ENCODE peak calls at places on chromosomes 1 and 21, in nine cellular contexts. S is Peyer's patch, U is heart left ventricle, Z is breast epithelium, Q is HCT116, R is spleen, I is IMR-90, X is A549, N is K562. T is an unnamed sample.
A peak's percentile ranks its signal among the peaks of the same experiment; 100 is the strongest.

GRCh38 chr1:97920832-97921571 is at the start of gene DPYD:
- DNase-seq in S (peak; percentile 93), U (peak; percentile 89), Z (peak; percentile 83), Q (peak; percentile 65), R (peak; percentile 97), I (peak; percentile 85), X (peak; percentile 87), N (peak; percentile 76), T (peak; percentile 92)

GRCh38 chr1:8409107-8409506 is 91.2 kb downstream of the SLC45A1 start:
- DNase-seq in S (no peak), U (no peak), Z (no peak), Q (no peak), R (no peak), I (peak; percentile 81), X (peak; percentile 43), N (peak; percentile 40), T (no peak)

GRCh38 chr1:181090653-181091126 is 2.2 kb downstream of the IER5 start:
- DNase-seq in S (no peak), U (no peak), Z (no peak), Q (no peak), R (no peak), I (no peak), X (no peak), N (peak; percentile 49), T (no peak)

GRCh38 chr1:228373681-228374571 is 32.7 kb downstream of the TRIM11 start:
- DNase-seq in S (peak; percentile 41), U (no peak), Z (no peak), Q (no peak), R (peak; percentile 68), I (no peak), X (no peak), N (no peak), T (no peak)

GRCh38 chr1:32754282-32755097 is 51.9 kb upstream of the SYNC start:
- DNase-seq in S (no peak), U (no peak), Z (peak; percentile 81), Q (no peak), R (no peak), I (peak; percentile 42), X (no peak), N (peak; percentile 77), T (peak; percentile 75)

GRCh38 chr1:168114845-168115244 is 21.9 kb downstream of the GPR161 start:
- DNase-seq in S (no peak), U (no peak), Z (no peak), Q (no peak), R (no peak), I (no peak), X (no peak), N (no peak), T (no peak)

GRCh38 chr1:222911866-222912265 is 97.0 kb downstream of the DISP1 start:
- DNase-seq in S (no peak), U (no peak), Z (no peak), Q (no peak), R (no peak), I (peak; percentile 68), X (no peak), N (no peak), T (no peak)

GRCh38 chr1:169326644-169327316 is 40.8 kb downstream of the NME7 start:
- DNase-seq in S (no peak), U (no peak), Z (no peak), Q (no peak), R (no peak), I (peak; percentile 59), X (peak; percentile 23), N (no peak), T (no peak)

GRCh38 chr1:165650981-165651625 is 20.1 kb downstream of the MGST3 start:
- DNase-seq in S (no peak), U (no peak), Z (no peak), Q (no peak), R (no peak), I (peak; percentile 55), X (peak; percentile 34), N (no peak), T (no peak)

GRCh38 chr1:145751491-145752021 is 32.3 kb downstream of the CD160 start:
- DNase-seq in S (no peak), U (no peak), Z (no peak), Q (no peak), R (no peak), I (peak; percentile 97), X (no peak), N (no peak), T (no peak)

GRCh38 chr1:236639686-236640085 is 35.4 kb upstream of the HEATR1 start:
- DNase-seq in S (no peak), U (no peak), Z (no peak), Q (no peak), R (no peak), I (no peak), X (no peak), N (no peak), T (no peak)

GRCh38 chr1:29332204-29332603 is 95.9 kb downstream of the PTPRU start:
- DNase-seq in S (no peak), U (no peak), Z (no peak), Q (peak; percentile 26), R (peak; percentile 16), I (peak; percentile 21), X (peak; percentile 53), N (peak; percentile 65), T (no peak)

GRCh38 chr1:225119307-225119706 is 189.8 kb downstream of the DNAH14 start:
- DNase-seq in S (no peak), U (no peak), Z (no peak), Q (no peak), R (no peak), I (no peak), X (no peak), N (no peak), T (no peak)

GRCh38 chr1:30518186-30518585 is 205.2 kb downstream of the MATN1 start:
- DNase-seq in S (no peak), U (no peak), Z (no peak), Q (no peak), R (peak; percentile 12), I (no peak), X (no peak), N (no peak), T (peak; percentile 10)

GRCh38 chr21:45588086-45588825 is 46.0 kb upstream of the SLC19A1 start:
- DNase-seq in S (no peak), U (no peak), Z (peak; percentile 24), Q (no peak), R (peak; percentile 20), I (no peak), X (no peak), N (no peak), T (no peak)

DNA sequence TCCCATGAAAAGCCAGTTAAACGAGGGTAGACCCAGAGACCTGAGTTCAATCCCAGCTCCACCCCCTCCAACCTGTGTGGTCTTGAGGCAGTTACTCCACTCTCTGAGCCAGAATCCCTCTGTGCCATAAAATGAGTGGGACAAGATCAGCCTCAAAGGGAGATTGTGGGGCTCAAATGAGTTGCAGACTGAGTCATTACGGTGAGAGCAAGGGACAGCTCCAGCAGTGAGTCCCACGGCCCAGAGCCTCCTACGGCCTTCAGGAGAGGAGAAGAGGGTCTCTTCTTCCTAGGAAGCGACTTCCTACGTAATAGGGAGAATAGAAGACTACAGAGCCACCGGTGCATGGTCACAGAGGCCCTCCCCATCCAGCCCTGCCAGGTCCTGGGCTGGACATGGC is 6.7 kb upstream of the CAMK2N1 start:
- DNase-seq in S (no peak), U (no peak), Z (no peak), Q (no peak), R (no peak), I (no peak), X (no peak), N (no peak), T (no peak)
- H3K4me1 ChIP-seq in S (peaks cover 8% of the 10 kb centered on the region), U (peaks cover 12% of the 10 kb centered on the region), Z (no peaks in the 10 kb centered on the region), Q (peaks cover 52% of the 10 kb centered on the region), R (peaks cover 10% of the 10 kb centered on the region), I (peaks cover 19% of the 10 kb centered on the region), X (peaks cover 16% of the 10 kb centered on the region), N (no peaks in the 10 kb centered on the region), T (peaks cover 30% of the 10 kb centered on the region)

DNA sequence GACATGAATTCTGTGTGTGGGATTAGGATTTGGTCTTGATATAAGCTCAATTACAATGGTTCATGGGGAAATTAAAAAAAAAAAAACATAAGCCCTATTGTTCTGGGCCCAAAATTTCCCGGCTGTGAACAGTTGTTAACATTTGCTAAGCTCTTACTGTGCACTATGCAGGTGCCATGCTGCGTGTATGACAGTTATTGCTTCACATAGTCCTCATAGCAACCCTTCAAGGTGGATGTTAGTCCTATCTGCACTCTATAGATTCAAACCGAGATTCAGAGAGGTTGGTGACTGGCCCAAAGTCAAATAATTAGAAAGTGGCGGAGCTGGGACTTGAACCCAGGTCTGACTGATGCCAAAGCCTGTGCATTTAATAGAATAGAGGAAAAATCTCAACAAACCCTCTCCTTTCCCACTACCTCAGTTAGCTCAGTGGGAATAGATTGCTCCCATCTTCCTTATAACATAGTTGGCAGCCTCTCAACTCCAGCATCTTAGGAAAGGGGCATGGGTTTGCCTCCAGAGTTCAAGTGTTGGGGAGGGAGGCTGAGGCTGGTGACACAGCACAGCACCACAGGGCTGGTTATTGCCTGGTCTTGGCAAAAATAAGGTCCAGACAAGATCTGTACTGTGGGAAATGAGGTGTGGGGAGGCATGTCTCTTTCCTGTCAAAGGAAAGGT is 55.0 kb upstream of the GCLM start:
- DNase-seq in S (no peak), U (no peak), Z (no peak), Q (no peak), R (no peak), I (no peak), X (no peak), N (no peak), T (no peak)
- TF ChIP-seq POLR2A in S (no peak), U (no peak), Z (no peak), Q (no peak), R (no peak), I (no peak), X (no peak), N (no peak), T (no peak)

DNA sequence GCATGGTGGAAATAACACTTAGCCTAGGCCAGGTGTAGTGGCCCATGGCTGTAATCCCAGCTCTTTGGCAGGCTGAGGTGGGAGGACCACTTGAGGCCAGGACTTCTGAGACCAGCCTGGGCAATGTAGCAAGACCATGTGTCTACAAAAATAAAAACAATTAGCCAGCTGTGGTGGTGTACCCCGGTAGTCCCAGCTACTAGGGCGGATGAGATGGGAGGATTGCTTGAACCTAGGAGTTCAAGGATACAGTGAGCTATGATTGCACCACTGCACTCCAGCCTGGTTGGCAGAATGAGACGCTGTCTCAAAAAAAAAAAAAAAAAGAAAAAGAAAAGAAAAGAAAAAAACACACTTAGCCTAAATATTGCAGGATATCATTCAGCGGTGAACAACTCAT is 20.9 kb downstream of the AK4 start:
- DNase-seq in S (no peak), U (no peak), Z (no peak), Q (no peak), R (no peak), I (no peak), X (no peak), N (no peak), T (no peak)
- H3K4me1 ChIP-seq in S (no peaks in the 10 kb centered on the region), U (peaks cover 15% of the 10 kb centered on the region), Z (peaks cover 6% of the 10 kb centered on the region), Q (peaks cover 41% of the 10 kb centered on the region), R (no peaks in the 10 kb centered on the region), I (no peaks in the 10 kb centered on the region), X (peaks cover 6% of the 10 kb centered on the region), N (peaks cover 25% of the 10 kb centered on the region), T (peaks cover 64% of the 10 kb centered on the region)

DNA sequence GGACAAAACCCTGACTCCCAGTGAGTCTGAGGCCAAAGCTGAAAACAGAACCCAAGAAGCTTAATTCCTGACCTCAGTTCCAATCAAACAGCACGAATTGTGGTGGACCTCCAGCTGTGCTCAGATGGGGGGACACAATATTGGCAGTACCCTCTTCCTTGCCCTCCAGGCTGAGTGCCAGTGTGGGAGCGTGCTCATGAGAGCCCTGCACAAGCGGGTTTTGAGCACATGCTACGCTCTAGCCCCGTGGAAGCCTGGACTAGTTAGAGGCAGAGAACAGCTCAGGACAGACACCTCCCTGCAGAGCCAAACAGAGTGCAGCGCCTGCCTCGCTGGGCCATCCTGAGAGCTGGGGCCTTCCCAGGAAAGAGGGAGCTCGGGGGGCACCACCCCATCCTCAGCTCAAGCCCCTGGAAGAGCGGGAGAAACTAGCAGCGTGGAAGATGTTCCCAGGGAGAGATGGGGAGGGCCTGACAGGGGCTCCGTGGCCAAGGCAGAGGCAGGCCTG is 2.8 kb upstream of the SLC25A34 start:
- DNase-seq in S (peak; percentile 41), U (no peak), Z (no peak), Q (no peak), R (no peak), I (no peak), X (no peak), N (no peak), T (no peak)
- TF ChIP-seq POLR2A in S (no peak), U (no peak), Z (no peak), Q (no peak), R (no peak), I (no peak), X (no peak), N (no peak), T (no peak)

T was measured in stomach.